ENCODE peak calls at places on chromosomes 1 and 21, in seven cellular contexts. O, U, X, M, Z, A and Y are unnamed samples. For H3K9me3, the result is how much of the 10 kb centered on the place peaks cover.

GRCh38 chr1:202282017-202282335 is 59.8 kb downstream of the UBE2T start:
- DNase-seq in O (no peak), U (no peak), X (no peak), M (no peak), Z (no peak), A (no peak), Y (no peak)

GRCh38 chr1:202205523-202206190 is 12.1 kb downstream of the LGR6 start:
- DNase-seq in O (no peak), U (no peak), X (no peak), M (no peak), Z (no peak), A (no peak), Y (no peak)

GRCh38 chr1:219837274-219837993 is 90.9 kb downstream of the SLC30A10 start:
- DNase-seq in O (no peak), U (no peak), X (no peak), M (no peak), Z (no peak), A (peak), Y (no peak)

GRCh38 chr1:109771712-109772657 is 8.3 kb upstream of the EPS8L3 start:
- DNase-seq in O (no peak), U (no peak), X (peak), M (peak), Z (no peak), A (no peak), Y (no peak)

GRCh38 chr21:17925900-17926299 is 106.7 kb upstream of the C21orf91 start:
- DNase-seq in O (no peak), U (no peak), X (no peak), M (no peak), Z (no peak), A (no peak), Y (no peak)

GRCh38 chr1:212211371-212211770 is 73.8 kb upstream of the PPP2R5A start:
- DNase-seq in O (no peak), U (no peak), X (no peak), M (no peak), Z (no peak), A (no peak), Y (no peak)

GRCh38 chr1:9544926-9545325 is 5.7 kb downstream of the SLC25A33 start:
- DNase-seq in O (no peak), U (no peak), X (no peak), M (no peak), Z (no peak), A (no peak), Y (no peak)

GRCh38 chr1:20921285-20921684 is 134.2 kb upstream of the HP1BP3 start:
- DNase-seq in O (no peak), U (no peak), X (no peak), M (no peak), Z (no peak), A (no peak), Y (no peak)

GRCh38 chr1:11999236-11999635 is 19.0 kb downstream of the MFN2 start:
- DNase-seq in O (no peak), U (no peak), X (no peak), M (no peak), Z (no peak), A (no peak), Y (no peak)

GRCh38 chr1:70685300-70686286 is 274.5 kb downstream of the CTH start:
- DNase-seq in O (peak), U (peak), X (peak), M (peak), Z (peak), A (peak), Y (no peak)

GRCh38 chr1:3908886-3909517 is 8.9 kb upstream of the C1orf174 start:
- DNase-seq in O (no peak), U (no peak), X (no peak), M (no peak), Z (no peak), A (no peak), Y (no peak)

DNA sequence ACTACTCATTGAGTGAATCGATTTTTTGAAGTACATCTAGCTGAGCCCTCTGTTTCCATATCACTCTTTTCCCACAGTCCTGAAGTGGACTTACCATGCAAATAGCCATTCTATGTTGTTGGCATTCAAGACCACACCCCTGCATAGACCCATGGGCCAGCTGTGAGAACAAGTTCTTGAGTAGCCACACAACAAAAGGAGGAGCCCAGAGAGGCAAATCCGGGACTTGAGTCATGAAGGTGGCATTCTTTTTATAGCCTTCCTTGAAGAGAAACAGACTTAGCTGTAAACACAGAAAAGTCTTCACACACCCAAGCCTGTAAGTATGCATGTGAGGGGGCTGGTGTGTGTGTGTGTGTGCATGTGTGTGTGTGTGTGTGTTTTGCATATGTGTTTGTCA is 13.8 kb upstream of the SPRR5 start:
- DNase-seq in O (no peak), U (no peak), X (no peak), M (no peak), Z (no peak), A (no peak), Y (no peak)
- H3K9me3 ChIP-seq in O (under half), U (under half), X (under half), M (under half), Z (under half), A (under half), Y (under half)

GRCh38 chr1:52867060-52867845 is 24.7 kb downstream of the ZYG11A start:
- DNase-seq in O (no peak), U (no peak), X (no peak), M (no peak), Z (no peak), A (no peak), Y (no peak)
- H3K9me3 ChIP-seq in O (under half), U (under half), X (under half), M (under half), Z (under half), A (under half), Y (under half)

GRCh38 chr1:23362218-23362713 is 7.4 kb downstream of the ZNF436 start:
- DNase-seq in O (no peak), U (no peak), X (no peak), M (no peak), Z (no peak), A (no peak), Y (no peak)
- H3K9me3 ChIP-seq in O (half or more), U (half or more), X (under half), M (half or more), Z (under half), A (under half), Y (under half)

GRCh38 chr21:21605502-21605901 is 607.3 kb downstream of the NCAM2 start:
- DNase-seq in O (no peak), U (no peak), X (no peak), M (no peak), Z (no peak), A (no peak), Y (no peak)
- H3K9me3 ChIP-seq in O (under half), U (under half), X (under half), M (under half), Z (under half), A (under half), Y (under half)

GRCh38 chr1:152745289-152745704 is 12.5 kb upstream of the KPRP start:
- DNase-seq in O (no peak), U (no peak), X (no peak), M (no peak), Z (no peak), A (no peak), Y (no peak)
- H3K9me3 ChIP-seq in O (under half), U (under half), X (under half), M (under half), Z (under half), A (under half), Y (under half)

DNA sequence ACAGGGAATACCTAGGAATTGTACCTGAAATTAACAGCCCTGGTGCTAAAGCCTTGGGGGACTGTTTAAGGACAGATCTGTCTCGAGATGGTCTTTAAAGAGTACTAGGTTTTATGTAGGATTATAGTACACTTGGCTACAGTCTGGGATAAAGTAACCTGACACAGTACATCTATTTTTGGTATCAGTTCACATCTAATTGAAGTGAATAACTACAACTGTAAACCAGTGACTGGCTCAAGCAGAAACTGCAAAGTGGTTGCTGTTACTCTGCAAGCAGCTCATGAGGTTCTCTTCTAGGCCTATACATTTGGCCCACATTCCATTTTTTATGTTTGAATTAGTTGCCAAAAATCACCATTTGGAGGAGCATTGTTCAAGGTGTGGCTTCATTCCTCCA is 320.8 kb upstream of the USP25 start:
- DNase-seq in O (no peak), U (no peak), X (no peak), M (no peak), Z (no peak), A (no peak), Y (no peak)
- H3K9me3 ChIP-seq in O (under half), U (under half), X (under half), M (under half), Z (under half), A (under half), Y (under half)

GRCh38 chr1:29565490-29565889 is 329.2 kb downstream of the PTPRU start:
- DNase-seq in O (no peak), U (no peak), X (no peak), M (no peak), Z (no peak), A (no peak), Y (no peak)
- H3K9me3 ChIP-seq in O (under half), U (half or more), X (under half), M (half or more), Z (under half), A (under half), Y (under half)

GRCh38 chr1:179287946-179288345 is 5.7 kb upstream of the SOAT1 start:
- DNase-seq in O (no peak), U (no peak), X (no peak), M (no peak), Z (no peak), A (no peak), Y (no peak)
- H3K9me3 ChIP-seq in O (under half), U (under half), X (under half), M (under half), Z (under half), A (under half), Y (under half)

GRCh38 chr1:1298861-1299685 is 8.7 kb downstream of the ACAP3 start:
- DNase-seq in O (no peak), U (no peak), X (no peak), M (no peak), Z (no peak), A (no peak), Y (no peak)
- H3K9me3 ChIP-seq in O (under half), U (under half), X (under half), M (under half), Z (under half), A (under half), Y (under half)

GRCh38 chr21:8990326-8991087 is 1530.9 kb upstream of the TPTE start:
- DNase-seq in O (no peak), U (no peak), X (no peak), M (no peak), Z (no peak), A (peak), Y (no peak)

GRCh38 chr21:8988696-8989095 is 1532.7 kb upstream of the TPTE start:
- DNase-seq in O (no peak), U (no peak), X (no peak), M (no peak), Z (no peak), A (no peak), Y (no peak)

GRCh38 chr21:8989261-8989882 is 1532.0 kb upstream of the TPTE start:
- DNase-seq in O (no peak), U (no peak), X (no peak), M (no peak), Z (no peak), A (peak), Y (no peak)

GRCh38 chr21:8991088-8991907 is 1530.1 kb upstream of the TPTE start:
- DNase-seq in O (no peak), U (no peak), X (no peak), M (no peak), Z (no peak), A (peak), Y (no peak)

DNA sequence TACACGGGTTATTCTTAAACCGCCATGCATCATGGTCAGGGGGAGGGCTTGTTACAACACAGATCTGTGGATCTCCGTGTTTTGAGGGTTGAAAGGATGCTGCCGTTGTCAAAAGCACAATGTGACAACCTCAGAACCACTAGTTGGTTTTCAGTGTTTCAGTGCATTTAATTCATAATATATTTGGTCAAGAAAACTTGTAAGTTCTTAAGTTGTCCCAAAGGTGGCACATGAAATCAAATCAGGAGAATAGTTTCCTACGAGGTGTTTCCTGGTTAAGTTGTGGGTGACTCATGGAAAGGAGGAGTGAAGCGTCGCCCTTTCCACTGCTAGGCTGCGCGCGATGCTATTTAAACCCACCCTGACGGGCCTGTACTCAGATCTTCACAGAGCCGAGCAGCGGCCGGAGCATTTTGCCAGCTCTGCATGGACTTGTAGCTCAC is 1531.5 kb upstream of the TPTE start:
- DNase-seq in O (no peak), U (no peak), X (no peak), M (no peak), Z (no peak), A (peak), Y (no peak)
- H3K9me3 ChIP-seq in O (under half), U (half or more), X (under half), M (under half), Z (under half), A (under half), Y (under half)